ENCODE peak calls at places on chromosomes 6 and 20, in seven cellular contexts. L, Q, W, J, S, V and N are unnamed samples.

GRCh38 chr20:49505518-49505917 is 23.1 kb upstream of the KCNB1 start:
- DNase-seq in L (no peak), Q (no peak), W (no peak), J (no peak), S (no peak), V (peak; percentile 70), N (peak; percentile 74)

GRCh38 chr20:50371878-50372769 is 138.1 kb upstream of the PTPN1 start:
- DNase-seq in L (no peak), Q (no peak), W (no peak), J (no peak), S (peak; percentile 9), V (no peak), N (no peak)

GRCh38 chr6:132261354-132261753 is 139.9 kb downstream of the MOXD1 start:
- DNase-seq in L (no peak), Q (no peak), W (no peak), J (no peak), S (no peak), V (no peak), N (no peak)

GRCh38 chr6:130839379-130839778 is 12.2 kb downstream of the SMLR1 start:
- DNase-seq in L (no peak), Q (no peak), W (no peak), J (no peak), S (no peak), V (no peak), N (no peak)

GRCh38 chr6:54053893-54054391 is 57.3 kb upstream of the MLIP start:
- DNase-seq in L (no peak), Q (no peak), W (peak; percentile 12), J (peak; percentile 67), S (no peak), V (peak; percentile 74), N (no peak)

GRCh38 chr6:149234051-149234962 is 83.2 kb upstream of the TAB2 start:
- DNase-seq in L (no peak), Q (no peak), W (no peak), J (peak; percentile 60), S (no peak), V (no peak), N (no peak)

GRCh38 chr6:82376636-82377035 is 13.0 kb downstream of the TPBG start:
- DNase-seq in L (no peak), Q (no peak), W (no peak), J (no peak), S (no peak), V (peak; percentile 65), N (no peak)

GRCh38 chr6:52303178-52303577 is 18.6 kb upstream of the MCM3 start:
- DNase-seq in L (no peak), Q (no peak), W (no peak), J (no peak), S (no peak), V (no peak), N (no peak)

GRCh38 chr6:3226422-3227362 is 761 bp downstream of the TUBB2B start:
- DNase-seq in L (no peak), Q (no peak), W (no peak), J (peak; percentile 45), S (no peak), V (peak; percentile 88), N (peak; percentile 83)

GRCh38 chr20:63344616-63345327 is 16.4 kb downstream of the CHRNA4 start:
- DNase-seq in L (no peak), Q (peak; percentile 56), W (no peak), J (no peak), S (no peak), V (no peak), N (no peak)

GRCh38 chr20:63343460-63344150 is 17.5 kb downstream of the CHRNA4 start:
- DNase-seq in L (no peak), Q (peak; percentile 63), W (no peak), J (no peak), S (no peak), V (no peak), N (no peak)

GRCh38 chr20:63344151-63344470 is 17.0 kb downstream of the CHRNA4 start:
- DNase-seq in L (no peak), Q (no peak), W (no peak), J (no peak), S (no peak), V (no peak), N (no peak)

GRCh38 chr20:63345328-63346100 is 15.6 kb downstream of the CHRNA4 start:
- DNase-seq in L (no peak), Q (peak; percentile 79), W (no peak), J (no peak), S (no peak), V (peak; percentile 38), N (no peak)

DNA sequence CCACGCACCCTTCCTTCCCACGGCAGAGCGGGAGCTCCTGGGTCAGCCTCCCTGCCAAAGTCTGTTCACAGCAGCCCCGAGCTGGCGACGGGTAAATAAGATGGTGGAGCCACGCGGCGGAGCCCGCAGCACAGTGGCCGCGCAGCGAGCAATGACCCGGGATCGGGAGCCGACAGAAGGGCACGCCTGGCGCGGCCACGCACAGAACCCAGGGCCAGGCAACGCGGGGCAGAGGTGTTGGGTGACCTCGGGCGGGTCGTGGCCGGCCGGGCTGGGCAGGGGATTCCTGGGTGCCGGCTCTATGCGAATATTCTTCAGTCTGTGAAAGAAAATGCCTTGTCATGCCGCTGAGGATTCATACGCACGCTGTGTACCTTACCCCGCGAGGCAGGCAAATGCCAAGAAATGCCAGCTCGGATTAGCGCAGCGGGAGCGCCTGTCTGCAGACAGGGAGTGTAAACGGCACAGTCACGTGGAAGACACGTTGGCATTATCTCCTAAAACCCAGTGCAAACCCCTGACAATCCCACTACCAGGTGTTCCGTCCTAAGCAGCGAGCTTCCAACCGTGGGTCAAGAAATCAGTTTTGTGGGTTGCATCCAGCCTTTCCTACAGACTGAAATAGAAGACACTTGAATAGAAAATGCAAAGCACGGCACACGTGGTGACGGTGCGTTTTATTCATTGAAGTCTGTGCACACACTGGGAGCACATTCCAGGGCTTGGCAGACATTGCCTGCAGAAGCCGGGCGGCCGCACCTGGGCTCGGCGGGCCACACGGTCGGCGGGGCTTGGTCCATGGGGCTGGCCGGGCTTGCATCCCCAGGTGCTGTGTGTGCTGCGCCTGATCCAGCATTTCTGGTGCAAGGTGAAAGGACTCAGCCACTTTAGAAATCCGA is 18.3 kb downstream of the CHRNA4 start:
- DNase-seq in L (no peak), Q (peak; percentile 55), W (no peak), J (no peak), S (no peak), V (no peak), N (no peak)
- H3K27me3 ChIP-seq in L (peaks cover 36% of the 10 kb centered on the region), Q (no peaks in the 10 kb centered on the region), W (peaks cover 2% of the 10 kb centered on the region), J (peaks cover 57% of the 10 kb centered on the region), S (no peaks in the 10 kb centered on the region), V (no peaks in the 10 kb centered on the region), N (no peaks in the 10 kb centered on the region)

DNA sequence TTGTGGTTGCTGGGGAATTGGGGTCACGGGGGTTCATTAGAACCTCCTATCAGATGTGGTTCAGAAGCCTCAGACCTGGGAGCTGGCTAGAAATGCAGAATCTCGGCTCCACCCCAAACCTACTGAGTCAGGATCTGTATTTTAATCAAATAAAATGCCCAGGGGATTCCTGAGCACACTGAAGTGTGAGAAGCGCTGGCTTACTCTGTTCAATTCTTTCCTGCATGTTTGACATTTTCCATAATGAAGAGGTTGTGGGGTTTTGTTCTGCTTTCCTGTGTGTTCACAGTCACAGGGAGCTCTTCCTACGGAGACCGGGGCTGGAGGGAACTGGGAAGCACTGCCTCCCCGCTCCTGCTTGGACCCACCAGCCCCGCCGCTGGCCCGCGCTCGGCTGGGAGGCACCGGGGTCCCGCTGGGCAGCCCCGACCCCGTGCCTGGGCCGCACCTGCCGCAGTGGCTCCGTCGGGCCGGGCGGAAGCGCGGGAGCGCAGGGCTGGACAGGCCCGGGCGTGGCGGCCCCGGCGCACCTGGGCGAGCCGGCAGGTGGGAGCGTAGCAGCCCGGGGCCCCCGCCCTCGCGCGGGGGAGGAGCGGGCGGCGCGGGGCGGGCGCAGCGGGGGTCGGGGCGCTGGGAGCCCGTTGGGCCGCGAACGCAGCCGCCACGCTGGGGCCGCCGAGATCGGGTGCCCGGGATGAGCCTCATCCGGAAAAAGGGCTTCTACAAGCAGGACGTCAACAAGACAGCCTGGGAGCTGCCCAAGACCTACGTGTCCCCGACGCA is at the start of gene MAPK13:
- DNase-seq in L (peak; percentile 71), Q (peak; percentile 90), W (no peak), J (no peak), S (no peak), V (peak; percentile 36), N (no peak)
- H3K27me3 ChIP-seq in L (no peaks in the 10 kb centered on the region), Q (no peaks in the 10 kb centered on the region), W (no peaks in the 10 kb centered on the region), J (no peaks in the 10 kb centered on the region), S (no peaks in the 10 kb centered on the region), V (no peaks in the 10 kb centered on the region), N (no peaks in the 10 kb centered on the region)

DNA sequence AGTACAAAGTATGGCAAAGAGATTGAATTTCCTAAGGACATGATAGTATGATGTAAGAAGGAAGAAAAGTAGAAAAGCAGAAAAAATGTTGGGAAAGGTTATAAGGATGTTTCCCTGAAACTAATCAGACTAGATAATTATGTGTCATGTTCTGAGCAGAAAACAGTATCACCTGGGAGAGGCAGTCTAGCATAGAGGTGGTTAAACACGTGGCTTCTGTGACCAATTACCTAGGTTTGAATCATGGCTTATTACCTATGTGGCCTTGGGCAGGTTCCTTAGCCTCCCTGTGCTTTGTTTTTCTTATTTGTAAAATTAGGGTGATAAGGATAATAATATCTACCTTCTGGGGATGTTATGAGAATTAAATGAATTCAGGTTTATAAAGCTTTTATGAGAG is 38.0 kb downstream of the SCGN start:
- DNase-seq in L (no peak), Q (no peak), W (no peak), J (no peak), S (no peak), V (no peak), N (no peak)
- H3K27me3 ChIP-seq in L (no peaks in the 10 kb centered on the region), Q (no peaks in the 10 kb centered on the region), W (peaks cover 2% of the 10 kb centered on the region), J (no peaks in the 10 kb centered on the region), S (no peaks in the 10 kb centered on the region), V (no peaks in the 10 kb centered on the region), N (no peaks in the 10 kb centered on the region)

GRCh38 chr20:56691325-56691990 is 62.4 kb downstream of the TFAP2C start:
- DNase-seq in L (no peak), Q (no peak), W (no peak), J (no peak), S (no peak), V (no peak), N (no peak)
- H3K27me3 ChIP-seq in L (peaks cover 33% of the 10 kb centered on the region), Q (no peaks in the 10 kb centered on the region), W (no peaks in the 10 kb centered on the region), J (peaks cover 31% of the 10 kb centered on the region), S (no peaks in the 10 kb centered on the region), V (no peaks in the 10 kb centered on the region), N (no peaks in the 10 kb centered on the region)